ENCODE peak calls at places on chromosomes 5 and 9, in four cellular contexts. N is IMR-90; M is heart left ventricle; Y is CD8-positive, alpha-beta T cell. L is an unnamed sample.

GRCh38 chr5:675111-675875 is 17.9 kb downstream of the TPPP start:
- DNase-seq in N (no peak), M (no peak), Y (no peak), L (no peak)

GRCh38 chr5:30765227-30765626 is 428.3 kb upstream of the CDH6 start:
- DNase-seq in N (peak; percentile 88), M (no peak), Y (no peak), L (no peak)

GRCh38 chr9:4298255-4299005 is 1.4 kb downstream of the GLIS3 start:
- DNase-seq in N (peak; percentile 27), M (peak; percentile 10), Y (no peak), L (no peak)

GRCh38 chr5:176772271-176773210 is 37.8 kb upstream of the UNC5A start:
- DNase-seq in N (no peak), M (no peak), Y (no peak), L (no peak)

GRCh38 chr5:36744678-36745659 is 131.6 kb upstream of the NIPBL start:
- DNase-seq in N (peak; percentile 63), M (peak; percentile 46), Y (no peak), L (peak; percentile 36)

GRCh38 chr9:71485306-71485705 is 283.0 kb downstream of the CEMIP2 start:
- DNase-seq in N (no peak), M (no peak), Y (no peak), L (no peak)

GRCh38 chr5:160887780-160888179 is 35.8 kb upstream of the ATP10B start:
- DNase-seq in N (no peak), M (no peak), Y (no peak), L (no peak)

GRCh38 chr5:16574789-16575785 is 41.7 kb downstream of the RETREG1 start:
- DNase-seq in N (peak; percentile 89), M (peak; percentile 47), Y (no peak), L (peak; percentile 98)

GRCh38 chr5:140480310-140481014 is 67.0 kb upstream of the EIF4EBP3 start:
- DNase-seq in N (peak; percentile 4), M (no peak), Y (no peak), L (no peak)

GRCh38 chr9:81391457-81391825 is 297.9 kb downstream of the TLE1 start:
- DNase-seq in N (no peak), M (no peak), Y (no peak), L (no peak)

GRCh38 chr5:111415053-111415452 is 97.3 kb downstream of the STARD4 start:
- DNase-seq in N (no peak), M (no peak), Y (no peak), L (no peak)

GRCh38 chr9:113293285-113293874 is 9.8 kb downstream of the RNF183 start:
- DNase-seq in N (peak; percentile 65), M (no peak), Y (no peak), L (no peak)

DNA sequence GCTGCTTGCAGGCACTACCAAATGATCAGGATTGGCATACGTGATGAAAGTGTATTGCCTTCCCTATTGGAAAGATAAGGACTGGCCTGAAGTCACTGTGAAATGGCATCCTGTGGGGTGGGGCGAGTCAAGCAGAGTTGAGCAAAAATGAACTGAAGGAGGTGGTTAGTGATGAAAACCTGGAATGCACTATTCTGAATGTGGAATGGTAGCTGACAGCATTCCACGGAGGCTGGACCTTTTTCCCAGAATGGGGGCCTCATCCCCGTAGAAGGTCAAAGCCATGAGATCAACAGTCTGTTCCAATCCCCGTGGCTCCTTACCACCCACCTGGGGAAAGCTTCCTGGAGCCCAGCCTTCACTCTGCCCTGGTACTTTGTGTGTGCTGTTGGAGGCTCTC is 37.7 kb downstream of the ASS1 start:
- DNase-seq in N (no peak), M (no peak), Y (no peak), L (no peak)
- H3K27me3 ChIP-seq in N (peaks cover 30% of the 10 kb centered on the region), M (no peaks in the 10 kb centered on the region), Y (no peaks in the 10 kb centered on the region), L (no peaks in the 10 kb centered on the region)

GRCh38 chr9:32526707-32527048 is 682 bp upstream of the RIGI start:
- DNase-seq in N (no peak), M (no peak), Y (no peak), L (no peak)

GRCh38 chr9:32526042-32526706 is at the start of gene RIGI:
- DNase-seq in N (peak; percentile 93), M (peak; percentile 93), Y (peak; percentile 66), L (peak; percentile 85)

GRCh38 chr9:32523910-32524309 is 2.1 kb downstream of the RIGI start:
- DNase-seq in N (no peak), M (no peak), Y (no peak), L (no peak)

GRCh38 chr9:32525506-32525905 is 490 bp downstream of the RIGI start:
- DNase-seq in N (peak; percentile 17), M (no peak), Y (no peak), L (no peak)

DNA sequence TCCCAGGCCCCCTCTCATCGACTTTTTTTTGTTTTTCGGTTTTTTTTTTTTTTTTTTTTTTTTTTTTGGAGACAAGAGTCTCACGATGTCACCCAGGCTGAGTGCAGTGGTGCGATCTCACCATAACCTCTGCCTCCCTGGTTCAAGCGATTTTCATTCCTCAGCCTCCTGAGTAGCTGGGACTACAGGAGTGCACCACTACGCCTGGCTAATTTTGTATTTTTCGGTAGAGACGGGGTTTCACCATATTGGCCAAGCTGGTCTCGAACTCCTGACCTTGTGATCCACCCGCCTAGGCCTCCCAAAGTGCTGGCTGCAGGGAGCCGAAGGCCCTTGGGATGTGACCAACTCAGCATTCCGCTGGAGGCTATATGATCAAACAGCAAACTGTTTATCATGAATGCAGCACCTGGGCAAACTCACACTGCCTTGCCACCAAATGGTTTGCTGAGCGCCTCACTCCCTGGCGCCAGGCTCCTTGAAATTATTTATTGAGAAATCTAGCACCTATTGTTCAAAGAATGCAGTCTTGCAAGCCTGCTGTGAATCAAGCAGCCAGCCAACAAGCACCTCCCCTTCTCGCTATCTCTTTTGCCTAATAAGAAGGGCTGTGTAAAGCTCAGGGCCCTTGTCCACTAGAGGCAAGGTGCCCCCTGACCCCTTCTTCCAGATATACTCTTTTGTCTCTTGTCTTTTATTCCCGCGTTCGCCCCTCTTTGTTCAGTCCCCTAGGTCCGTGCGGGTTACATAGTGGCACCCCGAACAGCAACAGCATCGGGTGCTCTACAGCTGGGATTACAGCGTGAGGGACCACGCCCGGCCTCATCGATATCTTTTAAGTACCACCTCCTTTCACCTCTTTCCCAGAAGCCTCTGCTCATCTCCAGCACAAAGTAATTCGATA is 1.2 kb downstream of the RIGI start:
- DNase-seq in N (no peak), M (no peak), Y (no peak), L (no peak)
- H3K27ac ChIP-seq in N (peak overlapping the region; percentile 38), M (peak overlapping the region; percentile 85), Y (peak overlapping the region; percentile 85), L (peak overlapping the region; percentile 96)

GRCh38 chr5:179805529-179806249 is 977 bp downstream of the MGAT4B start:
- DNase-seq in N (no peak), M (peak; percentile 66), Y (no peak), L (no peak)
- H3K27me3 ChIP-seq in N (no peaks in the 10 kb centered on the region), M (no peaks in the 10 kb centered on the region), Y (no peaks in the 10 kb centered on the region), L (no peaks in the 10 kb centered on the region)

DNA sequence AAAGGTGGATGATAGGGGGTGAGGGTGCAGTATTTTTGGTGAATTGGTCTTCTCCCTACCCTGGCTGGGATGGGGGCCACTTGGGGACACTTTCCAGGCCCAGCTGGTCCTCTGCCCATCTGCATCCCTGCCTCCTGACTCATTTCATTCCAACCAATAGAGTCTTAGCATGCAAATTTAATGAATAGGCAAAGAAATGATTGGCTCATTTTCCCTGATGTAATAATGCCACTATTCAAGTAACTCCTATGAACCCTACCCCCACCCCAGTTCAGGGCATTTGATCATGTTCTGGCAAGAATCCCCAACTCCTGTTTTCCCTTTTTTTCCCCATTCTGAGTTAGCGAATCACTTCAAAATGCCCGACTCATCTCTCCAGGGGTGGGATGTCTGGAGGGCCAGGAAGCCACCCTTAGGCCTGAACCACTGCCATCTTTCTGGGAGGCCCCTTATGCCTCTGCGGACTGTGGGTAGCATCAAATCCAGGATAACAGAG is 56.7 kb downstream of the PCDH1 start:
- DNase-seq in N (peak; percentile 94), M (no peak), Y (no peak), L (no peak)
- H3K27ac ChIP-seq in N (peak overlapping the region; percentile 87), M (peak overlapping the region; percentile 78), Y (no peak overlapping the region), L (no peak overlapping the region)

GRCh38 chr9:132162764-132163456 is 1.1 kb downstream of the NTNG2 start:
- DNase-seq in N (no peak), M (no peak), Y (no peak), L (no peak)

GRCh38 chr9:132163876-132164603 is 2.2 kb downstream of the NTNG2 start:
- DNase-seq in N (no peak), M (no peak), Y (no peak), L (no peak)

GRCh38 chr9:132163457-132163875 is 1.6 kb downstream of the NTNG2 start:
- DNase-seq in N (peak; percentile 14), M (no peak), Y (no peak), L (no peak)

GRCh38 chr9:132161743-132162187 is at the start of gene NTNG2:
- DNase-seq in N (no peak), M (no peak), Y (no peak), L (no peak)

GRCh38 chr9:132160802-132161742 is 786 bp upstream of the NTNG2 start:
- DNase-seq in N (peak; percentile 76), M (peak; percentile 27), Y (peak; percentile 43), L (no peak)
- H3K27me3 ChIP-seq in N (peaks cover 73% of the 10 kb centered on the region), M (peaks cover 28% of the 10 kb centered on the region), Y (peaks cover 15% of the 10 kb centered on the region), L (no peaks in the 10 kb centered on the region)

GRCh38 chr5:74865799-74866652 is at the start of gene FAM169A:
- DNase-seq in N (peak; percentile 4), M (peak; percentile 9), Y (peak; percentile 45), L (no peak)
- H3K27ac ChIP-seq in N (no peak within 1 kb of the TSS), M (no peak within 1 kb of the TSS), Y (peak within 1 kb of the TSS; percentile 71), L (peak within 1 kb of the TSS; percentile 90)

GRCh38 chr5:78667461-78668103 is 19.0 kb upstream of the LHFPL2 start:
- DNase-seq in N (no peak), M (no peak), Y (no peak), L (no peak)
- H3K27me3 ChIP-seq in N (no peaks in the 10 kb centered on the region), M (no peaks in the 10 kb centered on the region), Y (no peaks in the 10 kb centered on the region), L (no peaks in the 10 kb centered on the region)

GRCh38 chr9:132543251-132543650 is 39.2 kb upstream of the BARHL1 start:
- DNase-seq in N (no peak), M (no peak), Y (no peak), L (no peak)
- H3K27ac ChIP-seq in N (no peak overlapping the region), M (no peak overlapping the region), Y (no peak overlapping the region), L (no peak overlapping the region)

GRCh38 chr5:151905639-151906038 is 19.0 kb downstream of the GLRA1 start:
- DNase-seq in N (no peak), M (no peak), Y (no peak), L (no peak)

GRCh38 chr5:151906246-151906645 is 18.4 kb downstream of the GLRA1 start:
- DNase-seq in N (peak; percentile 1), M (no peak), Y (no peak), L (no peak)

GRCh38 chr5:151912360-151912759 is 12.3 kb downstream of the GLRA1 start:
- DNase-seq in N (no peak), M (peak; percentile 17), Y (no peak), L (no peak)

GRCh38 chr5:151911011-151911410 is 13.6 kb downstream of the GLRA1 start:
- DNase-seq in N (no peak), M (no peak), Y (no peak), L (no peak)

GRCh38 chr5:151909628-151910027 is 15.0 kb downstream of the GLRA1 start:
- DNase-seq in N (no peak), M (no peak), Y (no peak), L (no peak)
- H3K27me3 ChIP-seq in N (no peaks in the 10 kb centered on the region), M (no peaks in the 10 kb centered on the region), Y (no peaks in the 10 kb centered on the region), L (no peaks in the 10 kb centered on the region)

L was measured in Panc1.